ENCODE peak calls at places on chromosomes 3 and 15, in seven cellular contexts. P is transverse colon, V is H1, B is suprapubic skin, I is sigmoid colon, Z is GM12878, F is SK-N-SH. A is an unnamed sample.

GRCh38 chr15:49709815-49710214 is 89.0 kb downstream of the DTWD1 start:
- DNase-seq in P (no peak), V (no peak), B (no peak), I (no peak), Z (no peak), F (no peak), A (no peak)

GRCh38 chr15:72599855-72600464 is 54.5 kb upstream of the GOLGA6B start:
- DNase-seq in P (no peak), V (no peak), B (no peak), I (no peak), Z (no peak), F (peak; percentile 55), A (no peak)

GRCh38 chr15:72382146-72382545 is 6.3 kb upstream of the HEXA start:
- DNase-seq in P (no peak), V (no peak), B (no peak), I (no peak), Z (no peak), F (no peak), A (no peak)

GRCh38 chr3:5010140-5010539 is 30.9 kb downstream of the BHLHE40 start:
- DNase-seq in P (no peak), V (no peak), B (no peak), I (no peak), Z (no peak), F (no peak), A (no peak)

GRCh38 chr15:56241374-56242085 is 2.1 kb downstream of the RFX7 start:
- DNase-seq in P (no peak), V (no peak), B (no peak), I (no peak), Z (no peak), F (no peak), A (no peak)

GRCh38 chr3:37491776-37492175 is 317.4 kb upstream of the LRRFIP2 start:
- DNase-seq in P (no peak), V (no peak), B (no peak), I (no peak), Z (no peak), F (no peak), A (no peak)

GRCh38 chr3:113254171-113254947 is 43.0 kb downstream of the BOC start:
- DNase-seq in P (no peak), V (no peak), B (no peak), I (peak; percentile 71), Z (no peak), F (no peak), A (no peak)

GRCh38 chr15:40908095-40908494 is 13.8 kb downstream of the VPS18 start:
- DNase-seq in P (no peak), V (no peak), B (no peak), I (no peak), Z (no peak), F (no peak), A (no peak)

GRCh38 chr3:48982016-48982415 is 8.0 kb upstream of the P4HTM start:
- DNase-seq in P (no peak), V (no peak), B (no peak), I (no peak), Z (no peak), F (no peak), A (no peak)

GRCh38 chr3:48980295-48980694 is 9.7 kb upstream of the P4HTM start:
- DNase-seq in P (no peak), V (no peak), B (no peak), I (no peak), Z (no peak), F (no peak), A (no peak)

GRCh38 chr3:48984648-48985047 is 5.4 kb upstream of the P4HTM start:
- DNase-seq in P (no peak), V (no peak), B (no peak), I (no peak), Z (no peak), F (no peak), A (no peak)

GRCh38 chr3:48983096-48983495 is 6.9 kb upstream of the P4HTM start:
- DNase-seq in P (no peak), V (no peak), B (no peak), I (no peak), Z (no peak), F (no peak), A (no peak)

DNA sequence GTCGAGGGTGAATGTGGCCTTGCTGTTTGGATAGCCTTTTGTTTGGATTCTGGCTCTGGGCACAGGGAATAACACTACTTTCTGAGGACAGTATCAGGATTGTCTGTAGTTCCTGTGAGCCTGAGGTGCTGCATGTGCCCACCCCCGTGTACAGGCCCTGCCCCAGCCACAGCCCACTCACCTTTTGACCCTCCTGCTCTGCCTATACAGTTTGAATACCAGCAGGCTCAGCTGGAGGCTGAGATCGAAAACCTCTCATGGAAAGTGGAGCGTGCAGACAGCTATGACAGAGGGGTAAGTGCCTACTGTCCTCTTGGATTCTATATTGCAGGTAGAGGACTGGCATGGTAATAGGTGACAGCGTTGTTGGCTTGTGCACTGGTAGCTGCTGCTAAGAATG is 7.4 kb upstream of the P4HTM start:
- DNase-seq in P (no peak), V (no peak), B (no peak), I (no peak), Z (no peak), F (no peak), A (no peak)
- H3K36me3 ChIP-seq in P (no peaks in the 10 kb centered on the region), V (peaks cover 15% of the 10 kb centered on the region), B (peaks cover 76% of the 10 kb centered on the region), I (peaks cover 95% of the 10 kb centered on the region), Z (peaks cover 27% of the 10 kb centered on the region), F (peaks cover 41% of the 10 kb centered on the region), A (peaks cover 67% of the 10 kb centered on the region)

GRCh38 chr3:129938140-129938930 is 36.2 kb upstream of the TRH start:
- DNase-seq in P (no peak), V (no peak), B (no peak), I (peak; percentile 45), Z (no peak), F (no peak), A (no peak)

GRCh38 chr3:129937717-129938116 is 36.8 kb upstream of the TRH start:
- DNase-seq in P (no peak), V (peak; percentile 52), B (no peak), I (no peak), Z (no peak), F (no peak), A (no peak)

GRCh38 chr3:129933471-129933870 is 40.0 kb upstream of the TMCC1 start:
- DNase-seq in P (no peak), V (no peak), B (no peak), I (peak; percentile 46), Z (no peak), F (no peak), A (no peak)

GRCh38 chr3:129936757-129937156 is 37.8 kb upstream of the TRH start:
- DNase-seq in P (peak; percentile 53), V (no peak), B (no peak), I (peak; percentile 62), Z (no peak), F (no peak), A (peak; percentile 41)

DNA sequence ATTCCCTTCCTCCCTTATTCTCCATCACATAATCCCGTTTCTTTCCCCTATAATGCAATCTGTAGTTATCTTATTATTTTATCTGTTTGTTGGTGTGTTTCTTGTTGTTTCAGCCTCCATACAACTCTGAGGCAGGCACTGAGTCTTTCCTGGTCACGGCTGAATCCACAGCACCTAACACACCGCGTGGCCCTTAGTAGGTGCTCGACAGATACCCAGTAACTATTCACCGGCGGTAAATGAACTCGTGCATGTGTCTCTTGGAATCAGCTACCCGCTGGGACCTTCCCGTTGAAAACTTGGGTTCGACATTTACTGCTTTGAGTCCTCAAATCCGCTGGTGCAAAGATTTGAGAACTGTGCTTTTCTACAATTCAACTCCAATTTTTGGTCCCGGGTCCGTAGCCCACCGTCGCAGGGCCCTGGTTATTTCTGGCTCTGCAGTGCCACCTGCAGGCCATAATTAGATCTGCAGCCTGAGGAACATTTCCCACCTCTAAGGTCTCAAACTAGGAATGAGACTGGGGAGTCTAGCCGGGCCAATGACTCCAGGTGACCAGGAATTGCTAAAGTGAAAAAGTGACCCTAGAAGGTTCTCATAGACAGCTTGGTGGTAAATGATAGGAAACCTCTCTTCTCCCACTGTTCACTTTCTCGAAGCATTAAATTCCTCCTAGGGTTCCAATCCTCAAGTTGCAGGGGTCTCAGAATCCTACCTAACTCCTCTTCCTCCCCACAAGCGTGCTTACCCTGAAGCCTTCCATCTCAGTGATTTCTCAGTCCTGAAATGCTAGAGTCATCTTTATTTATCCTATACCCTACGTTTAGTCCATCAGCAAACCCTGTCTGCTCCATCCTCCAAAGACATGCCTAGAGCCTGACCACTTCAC is 40.0 kb upstream of the TRH start:
- DNase-seq in P (no peak), V (peak; percentile 64), B (no peak), I (peak; percentile 57), Z (no peak), F (peak; percentile 77), A (no peak)
- TF ChIP-seq POLR2AphosphoS5 in P (no peak), V (no peak), B (no peak), I (no peak), Z (no peak), F (no peak), A (no peak)

DNA sequence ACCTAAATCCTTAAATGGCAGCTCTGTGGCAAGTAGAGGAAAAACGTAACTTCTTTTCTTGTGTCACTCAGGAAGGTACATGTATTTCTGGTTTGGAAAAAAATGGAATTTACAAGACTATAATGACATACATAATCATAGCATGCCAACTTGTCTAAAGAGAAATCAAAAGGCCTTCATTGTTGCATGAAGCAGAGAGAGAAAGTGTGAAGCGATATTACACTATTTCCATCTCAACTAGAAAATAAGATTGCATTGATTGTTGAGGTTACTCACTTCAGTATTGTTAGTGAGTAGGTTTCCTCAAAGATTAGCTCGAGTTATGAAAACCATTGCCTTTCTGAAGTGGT is 67.2 kb upstream of the GCSAM start:
- DNase-seq in P (no peak), V (no peak), B (no peak), I (no peak), Z (no peak), F (no peak), A (no peak)
- TF ChIP-seq EP300 in P (no peak), V (no peak), B (no peak), I (no peak), Z (no peak), F (no peak), A (no peak)

GRCh38 chr15:74795961-74796625 is 14.2 kb downstream of the CSK start:
- DNase-seq in P (no peak), V (no peak), B (no peak), I (no peak), Z (no peak), F (no peak), A (no peak)

GRCh38 chr15:74799255-74799842 is 13.3 kb upstream of the LMAN1L start:
- DNase-seq in P (no peak), V (no peak), B (no peak), I (peak; percentile 52), Z (no peak), F (no peak), A (no peak)

GRCh38 chr15:74800559-74801094 is 12.0 kb upstream of the LMAN1L start:
- DNase-seq in P (no peak), V (no peak), B (no peak), I (no peak), Z (no peak), F (no peak), A (no peak)

GRCh38 chr15:74799843-74800558 is 12.6 kb upstream of the LMAN1L start:
- DNase-seq in P (peak; percentile 91), V (peak; percentile 96), B (peak; percentile 89), I (peak; percentile 80), Z (peak; percentile 76), F (peak; percentile 94), A (peak; percentile 87)

DNA sequence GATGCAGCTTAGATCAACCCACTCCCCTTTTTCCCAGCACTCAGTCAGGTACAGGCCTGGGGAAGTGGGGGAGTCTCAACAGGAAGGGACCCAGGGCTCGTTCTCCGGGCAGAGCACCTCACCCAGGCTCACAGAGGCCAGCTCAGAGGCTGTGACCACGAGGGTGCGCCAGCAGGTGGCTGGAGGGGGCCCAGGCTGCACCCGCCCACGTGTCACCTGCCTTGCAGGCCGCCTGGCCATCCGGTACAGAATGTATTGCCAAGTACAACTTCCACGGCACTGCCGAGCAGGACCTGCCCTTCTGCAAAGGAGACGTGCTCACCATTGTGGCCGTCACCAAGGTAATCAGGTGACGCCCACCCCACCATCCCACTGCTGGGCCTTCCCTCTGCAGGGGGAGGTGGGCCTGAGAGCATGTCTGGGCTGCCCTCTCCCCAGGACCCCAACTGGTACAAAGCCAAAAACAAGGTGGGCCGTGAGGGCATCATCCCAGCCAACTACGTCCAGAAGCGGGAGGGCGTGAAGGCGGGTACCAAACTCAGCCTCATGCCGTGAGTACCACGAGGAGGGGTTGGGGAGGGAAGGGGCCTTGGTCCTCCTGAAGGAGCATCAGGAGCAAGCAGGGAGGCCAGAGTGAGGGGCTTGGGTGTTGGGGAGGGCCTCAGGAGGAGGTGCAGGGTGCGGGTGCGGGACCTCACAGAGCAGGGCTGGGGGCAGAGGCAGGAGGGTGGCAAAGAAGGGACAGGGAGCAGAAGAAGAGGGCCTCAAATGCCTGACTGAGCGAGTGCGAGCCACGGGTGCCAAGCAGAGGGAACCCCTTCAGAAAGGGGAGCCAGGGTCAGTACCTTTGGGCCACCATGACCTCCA is 14.0 kb upstream of the LMAN1L start:
- DNase-seq in P (peak; percentile 81), V (no peak), B (no peak), I (peak; percentile 59), Z (no peak), F (no peak), A (peak; percentile 88)
- H3K36me3 ChIP-seq in P (no peaks in the 10 kb centered on the region), V (no peaks in the 10 kb centered on the region), B (peaks cover 52% of the 10 kb centered on the region), I (peaks cover 43% of the 10 kb centered on the region), Z (peaks cover 41% of the 10 kb centered on the region), F (no peaks in the 10 kb centered on the region), A (peaks cover 51% of the 10 kb centered on the region)

A was measured in stomach.